ENCODE peak calls at places on chromosomes 4 and X, in nine cellular contexts. F, D, E, B, U, C, J, V and Q are unnamed samples.

GRCh38 chrX:152086141-152086540 is 52.2 kb downstream of the MAGEA10 start:
- ATAC-seq in D (no peak), J (no peak), B (no peak), E (no peak), U (no peak), C (no peak), V (no peak), F (no peak), Q (no peak)

GRCh38 chr4:174444390-174444789 is 77.9 kb downstream of the HPGD start:
- ATAC-seq in V (no peak), C (no peak), E (no peak), U (no peak), D (no peak), B (no peak), F (no peak), J (no peak), Q (no peak)

GRCh38 chr4:152970102-152970820 is 34.1 kb downstream of the FHDC1 start:
- ATAC-seq in U (peak; percentile 82), B (no peak), F (peak; percentile 30), J (peak; percentile 78), E (no peak), V (no peak), C (peak; percentile 79), D (no peak), Q (no peak)

GRCh38 chr4:42399393-42399792 is 2.1 kb downstream of the SHISA3 start:
- ATAC-seq in U (no peak), V (peak; percentile 13), B (no peak), F (no peak), D (no peak), E (no peak), J (no peak), C (no peak), Q (no peak)

GRCh38 chrX:3651272-3651671 is 62.2 kb downstream of the PRKX start:
- ATAC-seq in F (no peak), J (no peak), U (no peak), B (no peak), D (no peak), V (no peak), C (no peak), E (peak; percentile 41), Q (no peak)

GRCh38 chr4:54558889-54559682 is 98.7 kb upstream of the KIT start:
- ATAC-seq in D (no peak), F (no peak), J (no peak), C (peak; percentile 37), V (no peak), U (no peak), E (no peak), B (no peak), Q (no peak)

GRCh38 chrX:73581002-73581628 is 18.1 kb downstream of the CHIC1 start:
- ATAC-seq in E (no peak), V (no peak), B (no peak), D (no peak), J (no peak), F (no peak), C (no peak), U (peak; percentile 81), Q (no peak)

GRCh38 chrX:69493766-69494165 is 10.4 kb upstream of the NALF2 start:
- ATAC-seq in E (no peak), F (no peak), D (no peak), B (no peak), J (peak; percentile 77), C (no peak), U (no peak), V (no peak), Q (no peak)

GRCh38 chr4:82965763-82966162 is 44.9 kb downstream of the LIN54 start:
- ATAC-seq in B (no peak), J (no peak), V (no peak), D (no peak), C (no peak), F (no peak), U (no peak), E (no peak), Q (no peak)

GRCh38 chr4:25013756-25014737 is 16.7 kb downstream of the LGI2 start:
- ATAC-seq in J (no peak), D (no peak), F (no peak), V (no peak), C (peak; percentile 50), B (peak; percentile 55), E (no peak), U (no peak), Q (peak; percentile 29)

GRCh38 chr4:81142744-81143143 is 72.3 kb downstream of the PRKG2 start:
- ATAC-seq in C (no peak), B (no peak), F (no peak), E (no peak), U (no peak), D (no peak), J (peak; percentile 51), V (no peak), Q (peak; percentile 72)

GRCh38 chrX:10756365-10756915 is 136.1 kb upstream of the MID1 start:
- ATAC-seq in D (no peak), F (peak; percentile 94), V (no peak), B (peak; percentile 75), C (peak; percentile 85), E (no peak), J (peak; percentile 77), U (peak; percentile 94), Q (peak; percentile 65)

GRCh38 chr4:172546782-172547181 is 621.8 kb upstream of the GALNT7 start:
- ATAC-seq in F (no peak), J (no peak), U (no peak), C (no peak), E (no peak), D (no peak), V (no peak), B (no peak), Q (no peak)

GRCh38 chrX:39261446-39262147 is 460.3 kb downstream of the MID1IP1 start:
- ATAC-seq in B (no peak), E (peak; percentile 60), C (peak; percentile 60), U (no peak), F (peak; percentile 30), J (peak; percentile 91), V (peak; percentile 51), D (no peak), Q (no peak)

GRCh38 chr4:92677805-92678204 is 374.0 kb downstream of the GRID2 start:
- ATAC-seq in D (no peak), E (no peak), C (no peak), B (no peak), U (peak; percentile 80), V (no peak), J (no peak), F (no peak), Q (no peak)

GRCh38 chr4:15771419-15772058 is 6.6 kb upstream of the CD38 start:
- ATAC-seq in E (no peak), V (no peak), J (no peak), U (no peak), F (no peak), D (no peak), B (no peak), C (peak; percentile 27), Q (no peak)

GRCh38 chr4:68873218-68873502 is 57.4 kb downstream of the UGT2B10 start:
- ATAC-seq in V (no peak), U (no peak), E (no peak), D (no peak), B (no peak), C (no peak), F (no peak), J (no peak), Q (no peak)

GRCh38 chr4:80266902-80267380 is 477 bp downstream of the FGF5 start:
- ATAC-seq in V (peak; percentile 63), D (no peak), J (peak; percentile 48), C (peak; percentile 39), E (no peak), B (peak; percentile 13), U (peak; percentile 67), F (peak; percentile 54), Q (peak; percentile 39)

GRCh38 chr4:83252782-83253405 is 31.7 kb downstream of the COQ2 start:
- ATAC-seq in E (peak; percentile 98), B (no peak), D (peak; percentile 71), V (peak; percentile 88), U (no peak), F (peak; percentile 39), C (peak; percentile 77), J (no peak), Q (no peak)

GRCh38 chr4:150567070-150567469 is 14.9 kb upstream of the MAB21L2 start:
- ATAC-seq in C (no peak), J (no peak), V (no peak), U (no peak), B (no peak), D (no peak), E (no peak), F (no peak), Q (no peak)

GRCh38 chrX:136778914-136779313 is 1.8 kb downstream of the ARHGEF6 start:
- ATAC-seq in F (no peak), D (no peak), E (peak; percentile 6), C (no peak), U (no peak), V (no peak), B (no peak), J (no peak), Q (no peak)
- H3K27ac ChIP-seq in F (no peak overlapping the region), D (no peak overlapping the region), E (peak overlapping the region; percentile 65), C (peak overlapping the region; percentile 73), U (no peak overlapping the region), V (no peak overlapping the region), B (peak overlapping the region; percentile 75), J (no peak overlapping the region), Q (no peak overlapping the region)

GRCh38 chr4:7156273-7157139 is 35.8 kb upstream of the SORCS2 start:
- ATAC-seq in J (peak; percentile 43), C (peak; percentile 50), V (peak; percentile 95), D (no peak), F (peak; percentile 75), U (peak; percentile 60), E (no peak), B (peak; percentile 54), Q (peak; percentile 60)
- TF ChIP-seq CTCF in J (peak; percentile 54), C (peak; percentile 60), V (peak; percentile 48), D (no peak), F (peak; percentile 8), U (peak; percentile 52), E (no peak), B (peak; percentile 75), Q (peak; percentile 60)

GRCh38 chr4:4490041-4490440 is 51.8 kb downstream of the STX18 start:
- ATAC-seq in B (no peak), V (no peak), E (no peak), C (no peak), F (no peak), U (no peak), J (no peak), D (no peak), Q (no peak)
- H3K27ac ChIP-seq in B (no peak overlapping the region), V (no peak overlapping the region), E (no peak overlapping the region), C (no peak overlapping the region), F (no peak overlapping the region), U (no peak overlapping the region), J (no peak overlapping the region), D (no peak overlapping the region), Q (no peak overlapping the region)

DNA sequence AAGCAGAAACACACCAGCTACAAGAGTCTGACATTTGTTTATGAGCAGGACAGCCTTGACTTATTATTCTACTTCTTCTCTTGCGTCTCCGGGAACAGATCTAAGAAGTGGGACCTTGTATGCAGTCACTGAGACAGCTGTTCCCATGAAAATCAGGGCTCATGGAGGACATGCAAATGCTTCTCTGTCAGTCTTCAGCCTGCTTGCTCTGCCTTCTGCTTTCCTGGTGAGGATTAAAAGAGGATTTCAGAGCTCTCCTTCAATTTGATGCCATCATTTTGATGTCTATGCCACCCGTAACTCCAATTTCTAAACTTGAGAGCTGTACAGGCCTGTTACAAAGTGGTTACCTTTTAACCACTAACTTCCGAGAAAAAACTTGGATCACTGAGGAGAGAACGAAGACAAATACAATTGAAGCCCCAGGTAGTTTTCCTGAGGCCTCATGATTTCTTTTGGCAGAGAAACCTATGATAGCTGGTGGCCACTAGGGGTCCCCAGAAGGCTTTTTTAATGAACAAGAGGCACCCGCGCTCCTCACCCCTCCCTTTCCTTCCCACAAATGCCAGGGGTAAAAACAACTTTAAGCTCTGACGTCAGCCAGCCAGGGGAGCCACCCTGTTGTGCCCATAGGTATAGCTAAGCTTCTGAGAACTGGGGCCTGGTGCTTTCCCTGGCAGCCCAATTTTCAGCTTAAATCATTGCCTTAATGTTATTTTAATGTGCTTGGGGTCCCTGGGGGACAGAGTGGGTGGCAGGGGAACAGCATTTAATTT is 97.0 kb downstream of the DDIT4L start:
- ATAC-seq in C (peak; percentile 98), J (peak; percentile 96), V (peak; percentile 95), F (peak; percentile 92), D (peak; percentile 97), U (peak; percentile 89), B (peak; percentile 77), E (peak; percentile 99), Q (peak; percentile 83)
- TF ChIP-seq CTCF in C (peak; percentile 82), J (peak; percentile 93), V (peak; percentile 72), F (peak; percentile 60), D (peak; percentile 85), U (peak; percentile 77), B (peak; percentile 91), E (peak; percentile 78), Q (peak; percentile 69)